ENCODE peak calls at places on chromosome 5, in eight cellular contexts. N, O, I, Q, L, R, J and X are unnamed samples.

GRCh38 chr5:115262405-115263247 is at the start of gene PGGT1B:
- DNase-seq in N (peak; percentile 76), O (peak; percentile 79), I (peak; percentile 77), Q (peak; percentile 67), L (peak; percentile 61), R (peak; percentile 74), J (peak; percentile 54), X (peak; percentile 85)

GRCh38 chr5:101473483-101473882 is 570.4 kb upstream of the ST8SIA4 start:
- DNase-seq in N (no peak), O (no peak), I (no peak), Q (no peak), L (no peak), R (no peak), J (no peak), X (peak; percentile 19)

GRCh38 chr5:64771736-64772135 is 3.0 kb downstream of the CWC27 start:
- DNase-seq in N (no peak), O (no peak), I (no peak), Q (no peak), L (no peak), R (no peak), J (no peak), X (no peak)

GRCh38 chr5:149030392-149030791 is 32.5 kb downstream of the SH3TC2 start:
- DNase-seq in N (no peak), O (no peak), I (no peak), Q (no peak), L (no peak), R (no peak), J (no peak), X (no peak)

GRCh38 chr5:103744159-103744558 is 181.6 kb upstream of the NUDT12 start:
- DNase-seq in N (peak; percentile 31), O (no peak), I (no peak), Q (no peak), L (no peak), R (no peak), J (no peak), X (no peak)

GRCh38 chr5:107671742-107672211 is 1.0 kb upstream of the EFNA5 start:
- DNase-seq in N (no peak), O (no peak), I (peak; percentile 43), Q (no peak), L (no peak), R (no peak), J (peak; percentile 78), X (no peak)

GRCh38 chr5:44389410-44389879 is at the start of gene FGF10:
- DNase-seq in N (peak; percentile 9), O (no peak), I (no peak), Q (peak; percentile 51), L (no peak), R (peak; percentile 4), J (no peak), X (no peak)

GRCh38 chr5:135451581-135452360 is at the start of gene TIFAB:
- DNase-seq in N (no peak), O (peak; percentile 15), I (no peak), Q (no peak), L (no peak), R (no peak), J (no peak), X (no peak)

GRCh38 chr5:75611324-75612210 is at the start of gene ANKDD1B:
- DNase-seq in N (peak; percentile 43), O (no peak), I (peak; percentile 29), Q (peak; percentile 45), L (no peak), R (peak; percentile 14), J (peak; percentile 60), X (no peak)

DNA sequence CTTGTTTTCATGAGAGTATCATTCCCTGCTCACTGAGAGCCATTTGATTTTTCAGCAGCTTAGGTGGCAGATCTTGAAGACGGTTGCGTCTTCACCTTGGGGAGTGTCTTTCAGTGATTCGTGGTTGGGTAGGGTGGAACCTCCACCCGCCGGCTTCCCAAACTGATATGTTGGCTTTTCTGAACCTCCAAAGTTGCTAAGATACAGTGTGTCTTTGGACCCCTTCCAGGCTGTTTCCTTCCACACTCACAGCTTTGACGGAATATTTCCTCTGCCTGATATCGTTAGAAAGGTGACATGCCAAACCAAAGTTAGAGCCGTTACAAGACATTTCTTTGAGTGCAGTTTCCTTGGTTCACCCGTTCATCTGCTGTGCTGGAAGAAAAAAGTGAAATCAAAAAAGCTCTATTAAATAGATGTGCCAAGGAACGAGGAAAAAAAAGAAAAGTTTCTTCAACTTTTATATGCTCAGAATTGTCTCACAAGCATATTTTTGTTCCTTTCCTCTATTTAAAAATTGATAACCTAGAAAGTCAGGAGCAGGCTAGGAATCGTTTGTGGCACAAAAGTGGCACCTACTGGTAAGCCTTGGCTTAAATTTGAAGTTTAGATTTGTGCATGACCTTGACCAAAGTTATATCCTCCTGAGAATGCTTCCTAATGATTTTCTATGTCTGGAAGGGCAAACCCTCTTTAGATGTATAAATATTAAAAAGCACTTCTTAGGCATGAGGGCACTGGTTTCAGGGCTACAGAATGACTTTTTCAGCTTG is 270.7 kb upstream of the WWC1 start:
- DNase-seq in N (no peak), O (no peak), I (no peak), Q (no peak), L (no peak), R (peak; percentile 13), J (no peak), X (no peak)
- TF ChIP-seq CTCF in N (peak; percentile 16), O (no peak), I (no peak), Q (no peak), L (peak; percentile 42), R (peak; percentile 38), J (peak; percentile 51), X (no peak)

GRCh38 chr5:138276402-138277054 is 2.1 kb upstream of the GFRA3 start:
- DNase-seq in N (no peak), O (no peak), I (no peak), Q (no peak), L (no peak), R (no peak), J (no peak), X (no peak)
- TF ChIP-seq CTCF in N (no peak), O (no peak), I (no peak), Q (no peak), L (no peak), R (no peak), J (no peak), X (no peak)

DNA sequence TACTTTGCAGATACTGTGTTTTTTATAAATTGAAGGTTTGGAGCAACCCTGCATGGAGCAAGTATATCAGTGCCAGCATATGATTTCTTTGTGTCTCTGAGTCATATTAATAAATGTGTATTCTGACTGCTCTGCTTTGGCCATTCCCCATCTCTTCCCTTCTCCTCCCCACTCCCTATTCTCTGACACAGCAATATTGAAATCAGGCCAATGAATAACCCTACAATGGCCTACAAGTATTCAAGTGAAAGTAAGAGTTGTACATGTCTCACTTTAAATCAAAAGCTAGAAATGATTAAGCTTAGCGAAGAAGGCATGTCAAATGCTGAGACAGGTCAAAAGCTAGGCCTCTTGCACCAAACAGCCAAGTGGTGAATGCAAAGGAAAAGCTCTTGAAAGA is 82.2 kb upstream of the TLX3 start:
- DNase-seq in N (no peak), O (no peak), I (no peak), Q (no peak), L (no peak), R (no peak), J (no peak), X (no peak)
- TF ChIP-seq CTCF in N (no peak), O (no peak), I (no peak), Q (no peak), L (no peak), R (no peak), J (no peak), X (no peak)

GRCh38 chr5:129541648-129542251 is 81.7 kb downstream of the ADAMTS19 start:
- DNase-seq in N (no peak), O (no peak), I (no peak), Q (no peak), L (no peak), R (no peak), J (no peak), X (peak; percentile 9)
- TF ChIP-seq CTCF in N (no peak), O (no peak), I (no peak), Q (peak; percentile 68), L (no peak), R (no peak), J (no peak), X (no peak)

DNA sequence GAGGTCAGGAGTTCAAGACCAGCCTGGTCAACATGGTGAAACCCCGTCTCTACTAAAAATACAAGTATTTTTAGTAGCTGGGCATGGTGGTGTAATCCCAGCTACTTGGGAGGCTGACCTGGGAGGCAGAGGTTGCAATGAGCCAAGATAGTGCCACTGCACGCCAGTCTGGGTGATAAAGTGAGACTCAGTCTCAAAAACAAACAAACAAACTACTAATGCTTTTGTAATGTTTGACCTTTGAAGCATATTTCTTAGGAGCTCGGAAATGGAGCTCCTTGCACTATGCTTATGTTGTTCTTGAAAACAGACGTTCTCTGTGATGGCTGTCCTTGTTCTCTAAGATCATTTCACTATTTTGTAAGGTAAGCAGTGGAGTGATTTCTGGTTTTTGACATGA is 6.0 kb downstream of the F2RL2 start:
- DNase-seq in N (no peak), O (no peak), I (no peak), Q (no peak), L (no peak), R (no peak), J (no peak), X (no peak)
- TF ChIP-seq CTCF in N (no peak), O (no peak), I (no peak), Q (no peak), L (no peak), R (no peak), J (no peak), X (no peak)

DNA sequence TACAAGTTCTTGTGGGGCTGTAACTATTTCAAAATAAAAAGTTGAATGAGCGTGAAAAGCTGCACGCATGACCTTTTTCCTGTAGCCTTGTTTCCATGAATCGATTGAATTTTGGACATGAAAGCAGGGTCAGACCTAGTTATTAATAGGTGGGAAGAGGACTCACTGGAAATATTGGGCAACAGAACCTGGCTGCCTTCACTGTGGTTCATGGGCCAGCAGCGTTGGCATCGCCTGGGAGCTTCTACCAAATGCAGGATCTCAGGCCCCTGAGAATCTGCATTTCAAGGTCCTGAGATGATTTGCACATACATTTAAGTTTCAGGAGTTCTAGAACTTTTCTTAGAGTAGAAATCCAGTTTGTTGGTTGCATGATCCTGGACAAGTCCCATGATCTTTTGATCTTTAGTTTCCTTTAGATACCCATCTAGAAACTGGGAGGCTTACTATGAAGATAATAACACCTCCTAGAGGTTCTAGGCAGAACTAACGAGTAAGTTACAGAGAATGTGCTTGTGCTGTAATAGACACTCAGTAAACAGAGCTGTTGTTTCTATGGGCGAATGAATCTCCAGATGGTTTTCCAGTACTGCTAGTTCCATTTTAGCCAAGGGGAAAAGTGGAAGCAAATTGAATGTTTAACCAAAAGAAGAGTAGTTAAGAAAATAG is 12.4 kb downstream of the ANKRD33B start:
- DNase-seq in N (no peak), O (no peak), I (no peak), Q (no peak), L (no peak), R (no peak), J (no peak), X (no peak)
- TF ChIP-seq CTCF in N (no peak), O (no peak), I (no peak), Q (no peak), L (no peak), R (no peak), J (no peak), X (no peak)

DNA sequence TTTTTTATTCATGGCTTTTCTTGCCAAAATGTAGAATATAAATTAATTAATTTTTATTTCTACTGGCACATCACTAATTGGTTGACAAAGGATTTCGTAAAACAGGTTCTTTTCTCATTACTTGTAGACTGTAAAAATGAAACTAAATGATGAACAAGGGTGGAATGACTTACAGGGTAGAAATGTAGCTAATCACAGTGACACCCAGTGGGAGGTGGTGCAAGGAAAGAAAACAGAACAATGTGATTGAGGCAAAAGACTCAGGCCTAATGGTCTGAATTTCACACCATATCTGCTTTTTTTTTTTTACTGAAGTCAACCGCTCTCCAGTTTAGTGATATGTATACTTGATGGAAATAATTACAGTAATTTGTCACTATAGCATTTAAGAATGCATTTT is 28.9 kb downstream of the GABRG2 start:
- DNase-seq in N (no peak), O (no peak), I (no peak), Q (no peak), L (no peak), R (no peak), J (no peak), X (peak; percentile 0)
- TF ChIP-seq CTCF in N (no peak), O (no peak), I (no peak), Q (no peak), L (no peak), R (no peak), J (no peak), X (no peak)